ENCODE peak calls at places on chromosomes 7 and 10, in nine cellular contexts. D, Y, T, H, K, R, O, F and Q are unnamed samples.

GRCh38 chr7:102933763-102934162 is 21.0 kb downstream of the LRRC17 start:
- DNase-seq in D (no peak), Y (no peak), T (peak; percentile 99), H (peak; percentile 87), K (no peak), R (no peak), O (peak; percentile 99), F (peak; percentile 19), Q (peak; percentile 97)

GRCh38 chr10:24209421-24209770 is 458 bp downstream of the KIAA1217 start:
- DNase-seq in D (peak; percentile 19), Y (peak; percentile 37), T (peak; percentile 36), H (peak; percentile 51), K (no peak), R (peak; percentile 46), O (peak; percentile 81), F (no peak), Q (no peak)

GRCh38 chr10:103807996-103808395 is 47.4 kb downstream of the SH3PXD2A start:
- DNase-seq in D (no peak), Y (no peak), T (no peak), H (no peak), K (no peak), R (no peak), O (no peak), F (no peak), Q (no peak)

GRCh38 chr10:36110097-36110496 is 468.0 kb upstream of the FZD8 start:
- DNase-seq in D (no peak), Y (no peak), T (no peak), H (no peak), K (no peak), R (no peak), O (peak; percentile 2), F (no peak), Q (no peak)

GRCh38 chr7:39130304-39130703 is 152.6 kb downstream of the POU6F2 start:
- DNase-seq in D (no peak), Y (no peak), T (no peak), H (peak; percentile 37), K (no peak), R (no peak), O (no peak), F (no peak), Q (no peak)

GRCh38 chr10:137031-137430 is 1.8 kb downstream of the ZMYND11 start:
- DNase-seq in D (peak; percentile 51), Y (peak; percentile 57), T (peak; percentile 20), H (peak; percentile 39), K (peak; percentile 23), R (peak; percentile 47), O (peak; percentile 41), F (no peak), Q (no peak)

GRCh38 chr10:1734288-1734687 is 3.0 kb downstream of the ADARB2 start:
- DNase-seq in D (no peak), Y (no peak), T (no peak), H (no peak), K (no peak), R (no peak), O (no peak), F (no peak), Q (no peak)

GRCh38 chr7:117269895-117270294 is 53.0 kb downstream of the WNT2 start:
- DNase-seq in D (no peak), Y (no peak), T (peak; percentile 55), H (no peak), K (no peak), R (no peak), O (peak; percentile 89), F (no peak), Q (peak; percentile 67)

GRCh38 chr10:132443998-132444876 is 47.2 kb downstream of the PWWP2B start:
- DNase-seq in D (no peak), Y (no peak), T (peak; percentile 27), H (no peak), K (no peak), R (no peak), O (no peak), F (no peak), Q (no peak)

GRCh38 chr7:132430863-132431822 is 145.1 kb downstream of the PLXNA4 start:
- DNase-seq in D (peak; percentile 28), Y (peak; percentile 60), T (peak; percentile 97), H (peak; percentile 99), K (peak; percentile 26), R (peak; percentile 35), O (peak; percentile 97), F (no peak), Q (peak; percentile 6)

GRCh38 chr7:17437586-17437985 is 139.1 kb downstream of the AHR start:
- DNase-seq in D (no peak), Y (no peak), T (no peak), H (no peak), K (no peak), R (no peak), O (no peak), F (no peak), Q (no peak)

GRCh38 chr10:127372361-127372760 is 176.0 kb upstream of the INSYN2A start:
- DNase-seq in D (no peak), Y (no peak), T (no peak), H (no peak), K (no peak), R (no peak), O (no peak), F (no peak), Q (no peak)

GRCh38 chr10:4208499-4208898 is 423.5 kb upstream of the KLF6 start:
- DNase-seq in D (no peak), Y (no peak), T (peak; percentile 21), H (no peak), K (no peak), R (no peak), O (no peak), F (no peak), Q (no peak)

GRCh38 chr10:94138391-94138790 is 144.7 kb downstream of the PLCE1 start:
- DNase-seq in D (no peak), Y (no peak), T (no peak), H (no peak), K (no peak), R (no peak), O (peak; percentile 87), F (no peak), Q (no peak)

GRCh38 chr7:23115991-23116390 is 10.4 kb downstream of the KLHL7 start:
- DNase-seq in D (no peak), Y (no peak), T (no peak), H (no peak), K (no peak), R (no peak), O (no peak), F (no peak), Q (no peak)

GRCh38 chr7:150313870-150314269 is 9.3 kb upstream of the LRRC61 start:
- DNase-seq in D (peak; percentile 9), Y (no peak), T (no peak), H (no peak), K (no peak), R (no peak), O (no peak), F (no peak), Q (no peak)

GRCh38 chr10:112950714-112951348 is 784 bp downstream of the TCF7L2 start:
- DNase-seq in D (no peak), Y (peak; percentile 39), T (peak; percentile 59), H (peak; percentile 49), K (peak; percentile 5), R (peak; percentile 11), O (no peak), F (peak; percentile 13), Q (no peak)

GRCh38 chr7:51246258-51247245 is 70.1 kb downstream of the COBL start:
- DNase-seq in D (no peak), Y (no peak), T (no peak), H (no peak), K (no peak), R (no peak), O (no peak), F (no peak), Q (no peak)

GRCh38 chr10:44827431-44828006 is 83.6 kb upstream of the TMEM72 start:
- DNase-seq in D (no peak), Y (no peak), T (no peak), H (peak; percentile 25), K (no peak), R (no peak), O (no peak), F (no peak), Q (no peak)

GRCh38 chr7:77525231-77525630 is 11.9 kb upstream of the PTPN12 start:
- DNase-seq in D (no peak), Y (no peak), T (no peak), H (no peak), K (no peak), R (no peak), O (peak; percentile 59), F (no peak), Q (no peak)

GRCh38 chr10:121356187-121356586 is 242.1 kb downstream of the FGFR2 start:
- DNase-seq in D (no peak), Y (no peak), T (no peak), H (no peak), K (no peak), R (no peak), O (no peak), F (no peak), Q (no peak)

GRCh38 chr10:74681917-74682627 is 144.3 kb upstream of the KAT6B start:
- DNase-seq in D (no peak), Y (no peak), T (peak; percentile 40), H (no peak), K (no peak), R (no peak), O (peak; percentile 35), F (no peak), Q (peak; percentile 12)

GRCh38 chr10:71429929-71430328 is 33.2 kb downstream of the CDH23 start:
- DNase-seq in D (peak; percentile 51), Y (no peak), T (no peak), H (no peak), K (no peak), R (no peak), O (no peak), F (no peak), Q (no peak)

GRCh38 chr10:86347856-86348255 is 18.7 kb downstream of the GRID1 start:
- DNase-seq in D (no peak), Y (no peak), T (no peak), H (no peak), K (no peak), R (no peak), O (no peak), F (no peak), Q (no peak)

GRCh38 chr7:75915416-75916156 is 631 bp downstream of the POR start:
- DNase-seq in D (no peak), Y (peak; percentile 26), T (peak; percentile 50), H (no peak), K (peak; percentile 10), R (peak; percentile 15), O (peak; percentile 52), F (peak; percentile 15), Q (peak; percentile 75)

GRCh38 chr7:140526901-140527664 is 47.8 kb upstream of the MKRN1 start:
- DNase-seq in D (peak; percentile 8), Y (no peak), T (no peak), H (peak; percentile 24), K (no peak), R (no peak), O (peak; percentile 26), F (no peak), Q (no peak)